ENCODE peak calls at places on chromosomes 2 and 18, in six cellular contexts. H, X, O, P, F and N are unnamed samples.

GRCh38 chr2:44441200-44441599 is 79.5 kb downstream of the CAMKMT start:
- DNase-seq in H (no peak), O (no peak), P (no peak), F (no peak), X (no peak), N (no peak)

GRCh38 chr2:235591231-235591730 is 97.4 kb downstream of the AGAP1 start:
- DNase-seq in F (no peak), O (no peak), X (no peak), H (no peak), P (no peak), N (no peak)

GRCh38 chr18:36889316-36889715 is 60.4 kb downstream of the KIAA1328 start:
- DNase-seq in H (no peak), X (no peak), P (no peak), O (no peak), F (no peak), N (no peak)

GRCh38 chr2:38176619-38177021 is 100.7 kb upstream of the CYP1B1 start:
- DNase-seq in F (no peak), O (no peak), P (no peak), H (no peak), X (no peak), N (no peak)

GRCh38 chr2:66478729-66479316 is 43.9 kb downstream of the MEIS1 start:
- DNase-seq in P (no peak), O (no peak), X (no peak), H (no peak), F (no peak), N (no peak)

GRCh38 chr2:120434909-120435308 is 89.0 kb downstream of the INHBB start:
- DNase-seq in F (no peak), P (no peak), O (no peak), H (no peak), X (no peak), N (no peak)

GRCh38 chr2:165745916-165746315 is 48.1 kb downstream of the GALNT3 start:
- DNase-seq in F (no peak), H (no peak), X (no peak), O (no peak), P (no peak), N (no peak)

GRCh38 chr18:44996261-44996660 is 315.6 kb downstream of the SETBP1 start:
- DNase-seq in H (no peak), O (no peak), F (no peak), X (no peak), P (no peak), N (no peak)

GRCh38 chr2:191846787-191847620 is at the start of gene CAVIN2:
- DNase-seq in P (no peak), X (no peak), H (peak), F (no peak), O (no peak), N (no peak)

GRCh38 chr18:26468931-26469340 is 79.4 kb downstream of the KCTD1 start:
- DNase-seq in F (no peak), P (no peak), H (no peak), X (peak), O (no peak), N (no peak)

GRCh38 chr2:74516070-74516633 is 1.9 kb downstream of the TLX2 start:
- DNase-seq in O (peak), X (no peak), P (peak), H (peak), F (no peak), N (peak)

GRCh38 chr2:107809835-107810234 is 16.9 kb upstream of the RGPD4 start:
- DNase-seq in O (no peak), X (no peak), F (no peak), H (no peak), P (no peak), N (no peak)

GRCh38 chr18:45619062-45619825 is 4.0 kb downstream of the SLC14A2 start:
- DNase-seq in P (no peak), X (no peak), O (no peak), H (peak), F (no peak), N (no peak)

GRCh38 chr2:196927318-196928225 is 1.1 kb upstream of the PGAP1 start:
- DNase-seq in O (peak), P (peak), X (peak), F (no peak), H (no peak), N (no peak)

GRCh38 chr2:19677825-19678518 is 223.8 kb downstream of the TTC32 start:
- DNase-seq in O (no peak), F (no peak), H (no peak), X (no peak), P (no peak), N (no peak)

GRCh38 chr2:54429811-54430600 is 26.1 kb upstream of the SPTBN1 start:
- DNase-seq in P (no peak), F (no peak), X (no peak), H (no peak), O (no peak), N (no peak)

GRCh38 chr2:17355608-17356329 is 162.5 kb downstream of the RAD51AP2 start:
- DNase-seq in H (no peak), O (no peak), P (no peak), F (no peak), X (no peak), N (no peak)

GRCh38 chr2:139790807-139791206 is 1010.6 kb upstream of the NXPH2 start:
- DNase-seq in P (no peak), O (no peak), F (no peak), X (peak), H (no peak), N (no peak)